ENCODE peak calls at places on chromosomes 4 and X, in nine cellular contexts. Y, W, T, S, D, L, V, E and J are unnamed samples.

GRCh38 chr4:107034091-107034698 is 1.9 kb downstream of the DKK2 start:
- DNase-seq in Y (peak), W (no peak), T (peak), S (no peak), D (no peak), L (peak), V (no peak), E (peak), J (peak)

GRCh38 chr4:131091896-131092295 is 1995.9 kb downstream of the C4orf33 start:
- DNase-seq in Y (no peak), W (no peak), T (no peak), S (peak), D (no peak), L (peak), V (peak), E (no peak), J (peak)

GRCh38 chr4:77449162-77449561 is 156.5 kb upstream of the CXCL13 start:
- DNase-seq in Y (no peak), W (no peak), T (no peak), S (peak), D (no peak), L (no peak), V (no peak), E (peak), J (no peak)

GRCh38 chr4:162681212-162681611 is 485.5 kb downstream of the NAF1 start:
- DNase-seq in Y (no peak), W (no peak), T (no peak), S (no peak), D (no peak), L (no peak), V (no peak), E (no peak), J (no peak)

GRCh38 chr4:140867338-140867737 is 111.2 kb upstream of the TBC1D9 start:
- DNase-seq in Y (no peak), W (no peak), T (no peak), S (no peak), D (no peak), L (no peak), V (no peak), E (no peak), J (no peak)

GRCh38 chr4:185033950-185034349 is 15.7 kb downstream of the HELT start:
- DNase-seq in Y (no peak), W (no peak), T (no peak), S (peak), D (no peak), L (no peak), V (no peak), E (no peak), J (no peak)

GRCh38 chr4:139666735-139667266 is 1.2 kb downstream of the MGST2 start:
- DNase-seq in Y (peak), W (peak), T (no peak), S (peak), D (no peak), L (no peak), V (peak), E (no peak), J (no peak)

GRCh38 chr4:142656178-142656577 is 189.9 kb downstream of the INPP4B start:
- DNase-seq in Y (peak), W (no peak), T (no peak), S (peak), D (no peak), L (peak), V (peak), E (peak), J (no peak)

GRCh38 chrX:56813318-56813837 is 84.3 kb downstream of the NBDY start:
- DNase-seq in Y (peak), W (no peak), T (no peak), S (peak), D (no peak), L (peak), V (no peak), E (peak), J (peak)

GRCh38 chr4:151955721-151956340 is 195.0 kb upstream of the GATB start:
- DNase-seq in Y (no peak), W (no peak), T (no peak), S (peak), D (no peak), L (peak), V (no peak), E (peak), J (no peak)

GRCh38 chrX:118730500-118731247 is 3.3 kb downstream of the IL13RA1 start:
- DNase-seq in Y (no peak), W (no peak), T (no peak), S (peak), D (no peak), L (peak), V (no peak), E (peak), J (no peak)

GRCh38 chr4:145847764-145848163 is 90.9 kb downstream of the ZNF827 start:
- DNase-seq in Y (no peak), W (no peak), T (no peak), S (no peak), D (no peak), L (no peak), V (no peak), E (no peak), J (no peak)

GRCh38 chr4:36222702-36223101 is 21.6 kb downstream of the ARAP2 start:
- DNase-seq in Y (no peak), W (no peak), T (no peak), S (no peak), D (no peak), L (no peak), V (peak), E (no peak), J (no peak)

GRCh38 chr4:2276581-2277325 is 14.8 kb upstream of the MXD4 start:
- DNase-seq in Y (no peak), W (no peak), T (no peak), S (no peak), D (no peak), L (no peak), V (no peak), E (no peak), J (no peak)

GRCh38 chr4:40842725-40843401 is 93.1 kb downstream of the NSUN7 start:
- DNase-seq in Y (no peak), W (no peak), T (no peak), S (no peak), D (no peak), L (peak), V (no peak), E (no peak), J (no peak)

GRCh38 chr4:61194601-61195000 is 5.5 kb upstream of the ADGRL3 start:
- DNase-seq in Y (no peak), W (no peak), T (no peak), S (no peak), D (no peak), L (no peak), V (no peak), E (no peak), J (no peak)

GRCh38 chr4:76485450-76485849 is 50.4 kb downstream of the SHROOM3 start:
- DNase-seq in Y (no peak), W (peak), T (no peak), S (peak), D (no peak), L (no peak), V (peak), E (no peak), J (no peak)

GRCh38 chr4:1509366-1509765 is 103.1 kb upstream of the NKX1-1 start:
- DNase-seq in Y (no peak), W (no peak), T (no peak), S (no peak), D (no peak), L (no peak), V (no peak), E (no peak), J (no peak)

GRCh38 chrX:150846130-150846529 is 52.3 kb downstream of the CD99L2 start:
- DNase-seq in Y (no peak), W (no peak), T (no peak), S (no peak), D (no peak), L (no peak), V (no peak), E (no peak), J (no peak)

GRCh38 chr4:153365003-153365402 is 20.5 kb downstream of the MND1 start:
- DNase-seq in Y (no peak), W (no peak), T (no peak), S (no peak), D (no peak), L (no peak), V (no peak), E (no peak), J (no peak)

GRCh38 chr4:99655315-99656081 is 2.1 kb downstream of the C4orf54 start:
- DNase-seq in Y (no peak), W (peak), T (no peak), S (peak), D (no peak), L (peak), V (no peak), E (peak), J (no peak)

GRCh38 chrX:133444196-133444595 is 28.9 kb upstream of the GPC4 start:
- DNase-seq in Y (no peak), W (no peak), T (no peak), S (peak), D (no peak), L (no peak), V (no peak), E (no peak), J (no peak)

GRCh38 chr4:14180983-14181601 is 553.6 kb upstream of the BOD1L1 start:
- DNase-seq in Y (no peak), W (peak), T (no peak), S (peak), D (no peak), L (peak), V (peak), E (peak), J (no peak)

GRCh38 chr4:6855692-6856297 is 53.8 kb upstream of the TBC1D14 start:
- DNase-seq in Y (peak), W (no peak), T (no peak), S (peak), D (no peak), L (peak), V (peak), E (peak), J (no peak)